ENCODE peak calls at places on chromosomes 1 and 21, in eight cellular contexts. D is K562, O is WTC11, Z is H1, U is A549, R is SK-N-SH, P is endothelial cell of umbilical vein, B is GM12878. E is an unnamed sample.

GRCh38 chr1:178954291-178954690 is 71.4 kb upstream of the FAM20B start:
- DNase-seq in D (no peak), O (no peak), Z (no peak), U (no peak), R (no peak), P (no peak), B (no peak), E (peak; percentile 23)

GRCh38 chr1:203632941-203633340 is 6.3 kb downstream of the ATP2B4 start:
- DNase-seq in D (no peak), O (no peak), Z (no peak), U (no peak), R (no peak), P (no peak), B (no peak), E (no peak)

GRCh38 chr1:234452566-234452965 is 26.4 kb downstream of the TARBP1 start:
- DNase-seq in D (no peak), O (no peak), Z (no peak), U (no peak), R (no peak), P (no peak), B (no peak), E (no peak)

GRCh38 chr1:91741301-91741700 is 144.7 kb downstream of the TGFBR3 start:
- DNase-seq in D (no peak), O (no peak), Z (no peak), U (no peak), R (no peak), P (no peak), B (no peak), E (no peak)

GRCh38 chr1:198295975-198296374 is 139.2 kb downstream of the NEK7 start:
- DNase-seq in D (no peak), O (no peak), Z (no peak), U (no peak), R (no peak), P (no peak), B (no peak), E (no peak)

GRCh38 chr1:162554258-162554657 is 7.3 kb upstream of the UAP1 start:
- DNase-seq in D (no peak), O (no peak), Z (no peak), U (no peak), R (no peak), P (no peak), B (no peak), E (peak; percentile 18)

GRCh38 chr1:45356186-45356585 is 15.9 kb upstream of the MUTYH start:
- DNase-seq in D (no peak), O (no peak), Z (no peak), U (no peak), R (no peak), P (no peak), B (no peak), E (no peak)

GRCh38 chr1:44532567-44532944 is 127.5 kb downstream of the RNF220 start:
- DNase-seq in D (peak; percentile 38), O (no peak), Z (no peak), U (no peak), R (no peak), P (no peak), B (no peak), E (no peak)

GRCh38 chr1:58893257-58893869 is 109.5 kb upstream of the JUN start:
- DNase-seq in D (no peak), O (no peak), Z (no peak), U (no peak), R (no peak), P (peak; percentile 96), B (no peak), E (no peak)

GRCh38 chr1:51628715-51629590 is 12.1 kb downstream of the OSBPL9 start:
- DNase-seq in D (no peak), O (no peak), Z (no peak), U (no peak), R (no peak), P (no peak), B (no peak), E (no peak)

GRCh38 chr21:46480466-46480865 is 21.8 kb downstream of the DIP2A start:
- DNase-seq in D (no peak), O (no peak), Z (no peak), U (no peak), R (no peak), P (no peak), B (no peak), E (no peak)

GRCh38 chr1:228150458-228151169 is 884 bp downstream of the GJC2 start:
- DNase-seq in D (peak; percentile 50), O (peak; percentile 9), Z (peak; percentile 42), U (no peak), R (peak; percentile 44), P (no peak), B (no peak), E (no peak)

GRCh38 chr21:46667735-46668380 is 32.4 kb downstream of the PRMT2 start:
- DNase-seq in D (no peak), O (peak; percentile 57), Z (peak; percentile 73), U (peak; percentile 57), R (peak; percentile 80), P (peak; percentile 22), B (no peak), E (peak; percentile 95)

GRCh38 chr1:11227106-11228077 is 35.0 kb downstream of the MTOR start:
- DNase-seq in D (no peak), O (no peak), Z (no peak), U (no peak), R (no peak), P (no peak), B (peak; percentile 34), E (no peak)

GRCh38 chr1:74753104-74753503 is 20.2 kb downstream of the TYW3 start:
- DNase-seq in D (no peak), O (no peak), Z (no peak), U (no peak), R (no peak), P (no peak), B (no peak), E (no peak)

GRCh38 chr1:156421062-156421938 is 52.3 kb downstream of the RHBG start:
- DNase-seq in D (peak; percentile 97), O (peak; percentile 93), Z (peak; percentile 93), U (peak; percentile 83), R (peak; percentile 98), P (peak; percentile 62), B (peak; percentile 39), E (peak; percentile 16)

GRCh38 chr1:172286629-172287076 is 133.8 kb upstream of the C1orf105 start:
- DNase-seq in D (no peak), O (no peak), Z (no peak), U (peak; percentile 26), R (no peak), P (no peak), B (no peak), E (peak; percentile 14)

GRCh38 chr1:91564888-91565700 is 64.4 kb downstream of the CDC7 start:
- DNase-seq in D (no peak), O (no peak), Z (no peak), U (no peak), R (no peak), P (no peak), B (no peak), E (no peak)

GRCh38 chr1:83583351-83584014 is 415.4 kb downstream of the TTLL7 start:
- DNase-seq in D (no peak), O (peak; percentile 20), Z (no peak), U (peak; percentile 4), R (no peak), P (no peak), B (no peak), E (no peak)
- TF ChIP-seq MAX in D (no peak), O (no peak), Z (no peak), U (no peak), R (no peak), P (no peak), B (no peak), E (no peak)

GRCh38 chr1:16491056-16491675 is 22.9 kb downstream of the RNU1-1 start:
- DNase-seq in D (no peak), O (no peak), Z (no peak), U (no peak), R (no peak), P (no peak), B (no peak), E (no peak)
- TF ChIP-seq MAX in D (no peak), O (no peak), Z (no peak), U (no peak), R (no peak), P (no peak), B (no peak), E (no peak)

DNA sequence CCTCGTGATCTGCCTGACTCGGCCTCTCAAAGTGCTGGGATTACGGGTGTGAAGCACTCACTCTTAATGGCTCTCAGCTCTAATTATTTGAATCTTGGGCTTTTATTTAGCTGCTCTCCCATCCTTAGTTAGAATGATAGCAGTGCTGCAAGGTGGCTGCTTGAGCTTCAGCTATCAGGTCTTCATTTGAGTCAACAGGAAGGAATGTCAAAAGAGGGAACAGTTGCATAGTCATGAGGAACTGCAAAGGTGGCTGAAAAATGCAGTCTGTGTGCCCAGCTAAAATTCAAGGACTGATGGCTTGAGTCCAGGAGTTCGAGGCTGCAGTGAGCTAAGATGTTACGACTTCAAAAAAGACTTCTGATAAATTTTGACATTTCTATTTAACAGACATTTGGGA is 55.6 kb downstream of the UCK2 start:
- DNase-seq in D (no peak), O (no peak), Z (no peak), U (no peak), R (no peak), P (no peak), B (no peak), E (peak; percentile 38)
- TF ChIP-seq MAX in D (no peak), O (no peak), Z (no peak), U (no peak), R (no peak), P (no peak), B (no peak), E (no peak)

GRCh38 chr1:38657441-38657840 is 202.1 kb downstream of the RRAGC start:
- DNase-seq in D (no peak), O (no peak), Z (no peak), U (no peak), R (no peak), P (no peak), B (no peak), E (no peak)
- TF ChIP-seq MAX in D (no peak), O (no peak), Z (no peak), U (no peak), R (no peak), P (no peak), B (no peak), E (no peak)

DNA sequence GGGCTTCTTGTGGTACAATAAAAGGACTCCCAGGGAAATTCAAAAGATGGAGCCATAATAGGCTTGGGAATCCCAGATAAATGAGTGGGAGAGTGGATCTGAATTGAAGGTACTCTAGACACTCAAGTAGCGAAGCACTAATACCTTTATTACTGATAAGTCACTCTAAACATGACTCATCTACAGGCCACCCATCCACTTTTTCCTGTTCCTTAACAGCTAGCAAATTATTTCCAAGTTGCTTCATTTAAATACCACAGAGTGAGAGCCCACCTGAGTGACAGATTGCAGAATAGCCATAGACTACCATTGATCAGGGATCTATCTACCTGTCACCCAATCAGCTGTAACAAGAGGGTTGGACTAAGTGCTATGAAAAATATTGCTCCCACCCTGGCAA is 34.7 kb upstream of the NPL start:
- DNase-seq in D (no peak), O (no peak), Z (no peak), U (no peak), R (no peak), P (no peak), B (no peak), E (no peak)
- TF ChIP-seq MAX in D (no peak), O (no peak), Z (no peak), U (no peak), R (no peak), P (no peak), B (no peak), E (no peak)

GRCh38 chr1:26284597-26285351 is 4.9 kb downstream of the SH3BGRL3 start:
- DNase-seq in D (peak; percentile 91), O (peak; percentile 86), Z (peak; percentile 94), U (peak; percentile 64), R (peak; percentile 84), P (peak; percentile 83), B (no peak), E (peak; percentile 99)
- TF ChIP-seq MAX in D (peak; percentile 100), O (no peak), Z (no peak), U (peak; percentile 71), R (peak; percentile 92), P (peak; percentile 85), B (peak; percentile 73), E (peak; percentile 97)